ENCODE peak calls at places on chromosomes 16 and 17, in five cellular contexts. K is heart left ventricle, Z is adrenal gland, M is lower leg skin, X is OCI-LY7. Y is an unnamed sample.

GRCh38 chr16:28609631-28610594 is at the start of gene SULT1A1:
- DNase-seq in M (peak), X (no peak), Z (peak), K (peak), Y (peak)

GRCh38 chr16:64586756-64587155 is 535.1 kb downstream of the CDH11 start:
- DNase-seq in K (no peak), Z (no peak), M (no peak), X (no peak), Y (no peak)

GRCh38 chr17:13429201-13429600 is 172.5 kb downstream of the HS3ST3A1 start:
- DNase-seq in Z (no peak), M (no peak), K (no peak), X (no peak), Y (peak)

GRCh38 chr17:70447588-70447987 is 278.3 kb downstream of the KCNJ2 start:
- DNase-seq in M (no peak), Z (no peak), X (no peak), K (no peak), Y (no peak)

GRCh38 chr17:3571043-3571900 is 13.7 kb upstream of the TRPV3 start:
- DNase-seq in X (peak), K (no peak), M (no peak), Z (no peak), Y (no peak)

GRCh38 chr17:29835438-29836351 is 94.3 kb downstream of the SSH2 start:
- DNase-seq in K (no peak), Z (no peak), M (no peak), X (no peak), Y (peak)

GRCh38 chr17:29563816-29564215 is 3.0 kb downstream of the ABHD15 start:
- DNase-seq in M (no peak), Z (no peak), X (peak), K (no peak), Y (no peak)

GRCh38 chr17:40284085-40284713 is 3.5 kb upstream of the CDC6 start:
- DNase-seq in Z (no peak), M (no peak), K (no peak), X (no peak), Y (peak)

GRCh38 chr16:83513006-83513755 is 294.6 kb upstream of the HSBP1 start:
- DNase-seq in M (no peak), Z (no peak), X (no peak), K (no peak), Y (peak)

GRCh38 chr17:43768382-43768781 is 9.8 kb upstream of the SOST start:
- DNase-seq in Z (peak), K (no peak), X (peak), M (peak), Y (no peak)

GRCh38 chr17:62824290-62825135 is 16.4 kb upstream of the MARCHF10 start:
- DNase-seq in M (no peak), X (no peak), Z (no peak), K (no peak), Y (peak)

GRCh38 chr17:37100231-37100630 is 151.5 kb downstream of the AATF start:
- DNase-seq in X (no peak), M (no peak), Z (no peak), K (no peak), Y (no peak)

GRCh38 chr16:85750021-85750826 is 672 bp downstream of the C16orf74 start:
- DNase-seq in Z (no peak), M (no peak), K (no peak), X (peak), Y (peak)

GRCh38 chr16:81956213-81956948 is 54.9 kb downstream of the SDR42E1 start:
- DNase-seq in X (no peak), K (no peak), Z (no peak), M (peak), Y (peak)

GRCh38 chr17:28746611-28747045 is 2.8 kb downstream of the TRAF4 start:
- DNase-seq in X (no peak), M (no peak), K (no peak), Z (peak), Y (no peak)

GRCh38 chr17:63707151-63707550 is 7.2 kb upstream of the LIMD2 start:
- DNase-seq in M (no peak), K (no peak), Z (no peak), X (no peak), Y (no peak)

GRCh38 chr17:74457820-74458166 is 8.6 kb upstream of the CD300A start:
- DNase-seq in Z (no peak), X (no peak), M (no peak), K (no peak), Y (no peak)

GRCh38 chr17:44760474-44761308 is 1.9 kb downstream of the ADAM11 start:
- DNase-seq in Z (no peak), M (no peak), K (no peak), X (no peak), Y (no peak)

GRCh38 chr17:46995841-46996571 is 17.0 kb upstream of the RPRML start:
- DNase-seq in X (peak), Z (no peak), M (no peak), K (no peak), Y (peak)

GRCh38 chr17:14301761-14302401 is 1.0 kb downstream of the HS3ST3B1 start:
- DNase-seq in M (no peak), X (peak), Z (peak), K (peak), Y (peak)

GRCh38 chr17:31596382-31597323 is 205.2 kb downstream of the RAB11FIP4 start:
- DNase-seq in M (peak), K (peak), Z (peak), X (peak), Y (peak)

GRCh38 chr16:9225527-9226316 is 134.3 kb downstream of the HAPSTR1 start:
- DNase-seq in M (no peak), X (peak), K (no peak), Z (no peak), Y (no peak)

GRCh38 chr16:85428168-85428898 is 184.8 kb upstream of the GSE1 start:
- DNase-seq in X (peak), M (no peak), Z (peak), K (peak), Y (peak)

GRCh38 chr16:67855789-67856188 is 8.3 kb upstream of the CENPT start:
- DNase-seq in M (no peak), K (no peak), Z (peak), X (no peak), Y (no peak)

GRCh38 chr17:80790021-80790765 is 201.4 kb upstream of the CHMP6 start:
- DNase-seq in M (no peak), K (no peak), X (peak), Z (no peak), Y (no peak)
- H3K4me3 ChIP-seq in M (no peak), K (no peak), X (peak), Z (no peak), Y (no peak)

DNA sequence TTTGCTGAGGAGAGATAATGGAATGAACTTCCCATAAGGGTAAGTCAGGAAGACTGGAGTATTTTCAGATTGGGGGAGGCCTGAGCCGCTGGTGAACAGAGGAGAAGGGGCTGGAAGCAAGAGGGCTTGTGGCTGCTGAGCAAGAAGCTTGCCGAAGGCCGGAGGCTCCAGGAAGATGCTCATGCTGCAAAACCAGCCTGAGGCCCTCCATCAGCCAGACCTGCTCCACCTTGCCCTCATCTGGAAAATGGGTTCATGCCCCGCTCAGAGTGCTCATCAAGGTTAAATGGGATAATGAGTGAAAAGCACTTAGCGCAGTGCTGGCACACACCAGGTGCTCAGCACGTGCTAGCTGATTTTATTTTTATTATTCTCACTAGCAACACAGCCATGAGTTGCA is 5.5 kb upstream of the ASGR1 start:
- DNase-seq in K (no peak), Z (no peak), M (no peak), X (no peak), Y (no peak)
- TF ChIP-seq CTCF in K (no peak), Z (no peak), M (no peak), X (no peak), Y (no peak)

GRCh38 chr16:49278567-49278827 is 3.1 kb downstream of the CBLN1 start:
- DNase-seq in M (no peak), X (no peak), Z (no peak), K (no peak), Y (no peak)

GRCh38 chr16:49280861-49281331 is 742 bp downstream of the CBLN1 start:
- DNase-seq in X (no peak), M (no peak), Z (no peak), K (no peak), Y (no peak)

GRCh38 chr16:49278944-49279725 is 2.5 kb downstream of the CBLN1 start:
- DNase-seq in X (no peak), M (no peak), K (no peak), Z (no peak), Y (no peak)

GRCh38 chr16:49281481-49281842 is at the start of gene CBLN1:
- DNase-seq in M (no peak), Z (no peak), X (no peak), K (no peak), Y (no peak)

GRCh38 chr16:49280022-49280741 is 1.5 kb downstream of the CBLN1 start:
- DNase-seq in Z (no peak), M (no peak), K (peak), X (no peak), Y (no peak)
- H3K4me3 ChIP-seq in Z (no peak), M (no peak), K (peak), X (no peak), Y (no peak)

DNA sequence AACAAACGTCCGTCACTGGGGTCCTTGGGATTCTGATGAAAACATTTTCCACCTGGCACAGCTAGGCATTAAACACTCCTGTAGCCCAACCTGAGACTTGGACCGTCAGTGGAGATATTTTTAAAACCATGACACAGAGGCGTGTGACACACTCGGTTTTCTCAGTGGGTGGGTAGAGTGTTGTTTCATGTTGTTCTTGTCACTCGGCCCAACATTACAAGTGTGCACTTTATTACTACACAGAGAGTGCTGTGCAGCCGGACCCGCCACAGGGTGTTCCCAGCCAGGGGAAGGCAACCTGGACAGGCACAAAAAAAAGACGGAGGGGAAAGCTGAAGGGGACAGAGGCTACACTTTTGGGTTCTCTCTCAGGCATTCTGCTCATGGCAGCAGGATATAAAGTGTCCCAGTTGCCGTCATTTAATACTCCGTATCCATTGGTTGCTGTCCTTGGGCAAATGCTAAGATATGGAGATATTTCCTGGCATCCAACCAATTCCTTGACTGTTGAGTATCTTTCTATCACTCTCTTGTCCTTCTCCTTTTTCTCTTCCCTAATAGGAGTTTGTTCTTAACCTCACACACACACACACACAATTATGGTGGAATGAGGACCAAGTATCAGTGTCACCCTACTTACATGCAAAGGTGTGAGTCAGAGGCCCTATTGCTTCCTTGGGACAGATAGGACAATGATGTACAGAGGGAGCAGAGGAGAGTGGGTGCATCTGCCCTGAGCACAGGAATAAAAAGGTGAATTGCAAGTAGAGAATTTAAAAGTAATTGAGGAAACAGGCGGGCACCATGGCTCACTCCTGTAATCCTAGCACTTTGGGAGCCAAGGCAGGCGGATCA is 154.1 kb upstream of the SOX9 start:
- DNase-seq in K (no peak), M (peak), X (no peak), Z (no peak), Y (no peak)
- TF ChIP-seq CTCF in K (no peak), M (no peak), X (no peak), Z (no peak), Y (no peak)

DNA sequence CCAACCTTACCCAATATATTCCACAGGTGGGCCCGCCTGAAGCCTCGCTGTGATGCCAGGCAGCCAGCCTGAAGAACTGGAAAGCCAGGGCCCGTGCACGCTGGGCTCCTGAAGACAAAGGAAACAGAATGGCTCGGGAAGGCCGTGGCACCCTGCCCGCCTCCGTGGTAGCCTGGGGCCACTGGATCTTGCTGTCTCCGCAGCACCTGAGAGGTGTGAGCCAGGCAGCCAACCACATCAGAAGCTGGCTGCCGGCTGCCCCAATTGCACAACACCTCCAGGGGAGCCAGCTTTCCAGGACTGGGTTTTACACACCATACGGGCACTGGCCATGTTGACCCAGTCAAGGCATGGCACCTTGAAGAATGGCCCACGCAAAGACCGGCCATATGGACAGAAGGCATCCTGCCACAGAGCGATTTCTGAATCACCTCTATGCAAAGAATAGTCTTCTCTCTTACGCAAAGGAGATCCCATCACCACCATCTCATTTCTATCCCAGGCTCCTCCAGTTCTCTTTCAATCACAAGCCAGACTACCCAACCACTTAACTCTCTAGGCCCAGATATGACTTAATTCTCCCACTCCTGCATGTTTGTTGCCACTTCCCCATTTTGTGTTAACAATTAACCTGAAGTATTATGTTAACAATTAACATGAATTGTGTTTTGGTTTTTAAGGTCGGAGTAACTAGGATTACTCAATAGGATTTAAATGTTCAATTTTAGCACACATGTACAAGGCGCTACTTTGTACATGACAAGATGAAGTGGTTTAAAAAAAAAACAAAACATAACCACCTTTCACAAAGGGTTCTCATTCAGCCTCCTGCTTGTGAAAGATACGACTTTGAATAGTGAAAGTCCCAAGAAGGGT is 32.1 kb downstream of the ZFHX3 start:
- DNase-seq in Z (no peak), X (no peak), K (no peak), M (peak), Y (no peak)
- H3K4me3 ChIP-seq in Z (no peak), X (no peak), K (no peak), M (no peak), Y (no peak)

DNA sequence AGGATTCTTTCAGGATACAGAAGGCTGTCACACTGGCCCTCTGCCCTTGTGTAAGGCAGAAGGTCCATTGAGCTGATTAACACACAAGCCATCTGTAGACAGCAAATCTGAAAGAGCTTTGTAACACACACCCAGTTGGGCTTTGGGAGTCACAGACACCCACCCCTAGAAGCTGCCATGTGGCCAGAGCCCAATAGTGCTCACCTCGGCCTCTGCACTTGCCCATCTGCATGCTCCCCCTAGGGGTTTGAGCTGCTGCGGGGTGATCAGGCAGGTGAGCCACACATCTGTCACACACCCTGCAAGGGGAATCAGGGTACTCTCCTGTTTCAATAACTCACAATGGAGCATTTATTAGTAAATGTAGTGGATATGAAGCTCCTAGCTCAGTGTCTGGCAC is 138.3 kb downstream of the CHD9NB start:
- DNase-seq in Z (no peak), M (no peak), K (no peak), X (no peak), Y (no peak)
- TF ChIP-seq CTCF in Z (no peak), M (no peak), K (no peak), X (no peak), Y (no peak)

Y was measured in cardiac fibroblast.